ENCODE peak calls at places on chromosome 6, in four cellular contexts. J is WTC11, P is GM12878, W is HepG2. D is an unnamed sample.

GRCh38 chr6:34090495-34090894 is 55.4 kb downstream of the GRM4 start:
- DNase-seq in J (no peak), W (no peak), P (no peak), D (no peak)

GRCh38 chr6:41757931-41758640 is 10.9 kb upstream of the PGC start:
- DNase-seq in P (no peak), J (no peak), W (no peak), D (no peak)

GRCh38 chr6:134517145-134517658 is 199.3 kb upstream of the SGK1 start:
- DNase-seq in W (peak), P (no peak), J (peak), D (no peak)

GRCh38 chr6:17278289-17279061 is 2.7 kb upstream of the RBM24 start:
- DNase-seq in P (no peak), W (peak), J (no peak), D (no peak)

GRCh38 chr6:89610149-89610642 is 28.4 kb downstream of the LYRM2 start:
- DNase-seq in W (peak), J (peak), P (peak), D (peak)

GRCh38 chr6:46410330-46410953 is 80.8 kb downstream of the RCAN2 start:
- DNase-seq in W (peak), J (no peak), P (peak), D (peak)

GRCh38 chr6:53827485-53827884 is 32.7 kb downstream of the LRRC1 start:
- DNase-seq in J (no peak), P (no peak), W (no peak), D (no peak)

GRCh38 chr6:44152533-44152932 is 6.1 kb upstream of the CAPN11 start:
- DNase-seq in W (no peak), P (no peak), J (no peak), D (no peak)

GRCh38 chr6:147222160-147222838 is 18.1 kb downstream of the STXBP5 start:
- DNase-seq in P (no peak), W (peak), J (no peak), D (peak)

GRCh38 chr6:138245751-138246150 is 27.5 kb upstream of the PBOV1 start:
- DNase-seq in P (no peak), W (no peak), J (no peak), D (no peak)

GRCh38 chr6:84773431-84774173 is 9.2 kb upstream of the TBX18 start:
- DNase-seq in P (no peak), W (no peak), J (peak), D (no peak)

GRCh38 chr6:90350689-90351554 is 54.3 kb upstream of the BACH2 start:
- DNase-seq in J (no peak), W (no peak), P (no peak), D (peak)

GRCh38 chr6:36720251-36721141 is 22.9 kb downstream of the RAB44 start:
- DNase-seq in P (no peak), W (no peak), J (no peak), D (no peak)

GRCh38 chr6:48511382-48511781 is 400.4 kb upstream of the PTCHD4 start:
- DNase-seq in P (no peak), W (no peak), J (no peak), D (no peak)

GRCh38 chr6:132650413-132650812 is 8.6 kb downstream of the TAAR1 start:
- DNase-seq in W (no peak), J (no peak), P (no peak), D (no peak)

GRCh38 chr6:150667977-150668716 is 68.5 kb downstream of the PLEKHG1 start:
- DNase-seq in J (no peak), W (peak), P (no peak), D (no peak)

GRCh38 chr6:89828988-89829590 is 591 bp upstream of the CASP8AP2 start:
- DNase-seq in W (no peak), P (no peak), J (no peak), D (no peak)

GRCh38 chr6:130421567-130421966 is 55.8 kb downstream of the TMEM200A start:
- DNase-seq in P (no peak), J (no peak), W (no peak), D (no peak)

GRCh38 chr6:36130672-36131516 is 581 bp downstream of the MAPK13 start:
- DNase-seq in W (peak), P (no peak), J (peak), D (peak)

GRCh38 chr6:19128701-19129100 is 708.5 kb upstream of the ID4 start:
- DNase-seq in J (no peak), W (no peak), P (no peak), D (no peak)

GRCh38 chr6:64732888-64733287 is 974.1 kb downstream of the EYS start:
- DNase-seq in J (no peak), P (no peak), W (peak), D (no peak)

GRCh38 chr6:29834564-29835436 is 7.2 kb downstream of the HLA-G start:
- DNase-seq in W (no peak), J (peak), P (no peak), D (peak)

GRCh38 chr6:114430534-114431124 is 87.8 kb upstream of the HS3ST5 start:
- DNase-seq in W (peak), J (no peak), P (no peak), D (no peak)

GRCh38 chr6:77470983-77471382 is 7.7 kb upstream of the HTR1B start:
- DNase-seq in P (no peak), W (no peak), J (no peak), D (no peak)

GRCh38 chr6:5412017-5412416 is 150.7 kb downstream of the FARS2 start:
- DNase-seq in W (no peak), J (peak), P (no peak), D (no peak)

GRCh38 chr6:56860466-56860865 is 94.4 kb upstream of the BEND6 start:
- DNase-seq in W (no peak), J (no peak), P (no peak), D (no peak)

GRCh38 chr6:43772571-43773049 is 2.6 kb downstream of the VEGFA start:
- DNase-seq in W (peak), P (no peak), J (peak), D (peak)

GRCh38 chr6:121828567-121828966 is 393.1 kb downstream of the GJA1 start:
- DNase-seq in W (no peak), J (no peak), P (no peak), D (no peak)

GRCh38 chr6:98203170-98203806 is 631.1 kb upstream of the POU3F2 start:
- DNase-seq in P (no peak), J (no peak), W (no peak), D (no peak)

GRCh38 chr6:132322398-132322797 is 78.9 kb downstream of the MOXD1 start:
- DNase-seq in W (no peak), P (no peak), J (no peak), D (no peak)

GRCh38 chr6:246349-246748 is 45.9 kb upstream of the DUSP22 start:
- DNase-seq in P (no peak), W (no peak), J (no peak), D (no peak)

GRCh38 chr6:121896771-121897170 is 461.3 kb downstream of the GJA1 start:
- DNase-seq in W (no peak), J (no peak), P (no peak), D (no peak)

GRCh38 chr6:104599821-104600658 is 259.7 kb downstream of the HACE1 start:
- DNase-seq in W (no peak), J (no peak), P (no peak), D (no peak)

GRCh38 chr6:15326072-15326614 is 80.3 kb downstream of the JARID2 start:
- DNase-seq in W (no peak), J (no peak), P (no peak), D (no peak)

GRCh38 chr6:786946-787763 is 94.2 kb upstream of the EXOC2 start:
- DNase-seq in W (peak), P (no peak), J (peak), D (peak)

GRCh38 chr6:108497883-108498282 is 62.8 kb upstream of the FOXO3 start:
- DNase-seq in J (peak), W (peak), P (no peak), D (no peak)

GRCh38 chr6:108489699-108490098 is 71.0 kb upstream of the FOXO3 start:
- DNase-seq in W (no peak), J (no peak), P (no peak), D (no peak)

GRCh38 chr6:108494434-108494833 is 66.3 kb upstream of the FOXO3 start:
- DNase-seq in J (no peak), P (no peak), W (no peak), D (no peak)

DNA sequence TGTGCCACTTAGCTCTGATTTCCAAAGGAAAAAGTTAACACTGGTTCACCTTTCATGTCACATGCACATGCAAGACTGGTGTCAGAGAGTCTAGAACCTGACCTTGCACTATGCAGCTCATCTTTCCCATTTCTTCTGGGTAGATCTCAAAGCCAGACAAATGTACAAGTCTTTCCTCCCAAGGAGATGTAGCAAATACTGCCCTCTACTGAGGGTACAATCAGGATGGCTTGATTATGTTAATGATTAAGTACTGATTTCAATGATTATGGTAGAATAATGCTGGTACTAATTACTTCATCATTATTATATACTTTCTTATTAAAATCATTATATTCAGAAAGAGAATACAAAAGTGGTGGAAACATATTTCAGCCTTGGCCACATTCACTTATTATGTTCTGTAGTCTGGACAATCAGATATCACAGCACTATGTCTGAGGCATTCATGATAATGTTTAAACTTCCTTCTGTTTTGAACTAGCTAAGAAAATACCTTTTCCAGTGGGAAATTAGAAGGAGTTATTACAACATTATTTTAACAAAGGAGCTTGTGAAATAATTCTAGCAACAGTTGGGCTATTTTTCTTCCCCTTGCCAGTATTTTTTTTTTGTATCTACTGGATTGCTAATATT is 68.5 kb upstream of the FOXO3 start:
- DNase-seq in W (peak), J (no peak), P (no peak), D (peak)
- TF ChIP-seq CREM in W (no peak), J (no peak), P (no peak), D (no peak)

GRCh38 chr6:31057426-31058003 is 47.2 kb downstream of the MUC22 start:
- DNase-seq in W (no peak), J (no peak), P (no peak), D (no peak)
- TF ChIP-seq CREM in W (no peak), J (no peak), P (no peak), D (no peak)

DNA sequence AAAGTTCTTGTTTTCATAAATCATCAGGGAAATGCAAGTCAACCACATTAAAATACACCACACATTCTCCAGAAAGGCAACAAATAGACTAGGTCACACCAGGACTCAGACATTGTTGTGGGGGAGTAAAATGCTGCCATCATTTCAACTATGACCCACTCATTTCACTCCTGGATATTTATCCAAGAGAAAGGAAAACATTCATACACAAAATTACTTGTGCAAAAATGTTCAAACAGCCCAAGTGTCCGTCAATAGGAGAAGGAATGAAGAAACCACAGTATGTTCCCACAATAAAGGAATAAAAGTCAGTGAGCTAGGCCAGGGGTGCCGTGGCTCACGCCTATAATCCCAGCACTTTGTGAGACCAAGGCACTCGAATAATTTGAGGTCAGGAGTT is 81.5 kb upstream of the QKI start:
- DNase-seq in W (no peak), J (no peak), P (no peak), D (no peak)
- TF ChIP-seq CREM in W (no peak), J (no peak), P (no peak), D (no peak)

GRCh38 chr6:26122793-26123674 is 35.8 kb downstream of the HFE start:
- DNase-seq in J (peak), W (peak), P (peak), D (peak)
- TF ChIP-seq CREM in J (no peak), W (no peak), P (peak), D (peak)

DNA sequence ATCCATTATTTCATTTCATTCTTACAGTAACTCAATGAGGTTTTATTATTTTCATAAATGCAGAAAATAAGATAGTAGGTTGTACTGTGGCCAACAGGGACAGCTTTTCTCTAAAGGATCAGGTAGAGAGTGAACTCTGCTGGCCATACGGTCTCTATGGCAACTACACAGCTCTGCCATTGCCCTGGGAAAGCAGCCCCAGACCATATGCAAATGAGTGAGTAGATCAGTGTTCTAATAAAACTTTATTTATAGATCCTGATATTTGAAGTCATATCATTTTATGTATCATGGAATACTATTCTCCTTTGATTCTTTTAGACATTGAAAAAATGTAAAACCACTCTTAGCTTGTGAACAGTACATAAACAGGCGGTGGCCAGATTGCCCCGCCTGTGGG is 192.5 kb upstream of the RREB1 start:
- DNase-seq in P (no peak), W (no peak), J (no peak), D (peak)
- TF ChIP-seq CREM in P (no peak), W (no peak), J (no peak), D (no peak)

GRCh38 chr6:168995526-168996100 is 258.0 kb downstream of the THBS2 start:
- DNase-seq in W (no peak), J (no peak), P (no peak), D (no peak)

GRCh38 chr6:168994966-168995365 is 258.7 kb downstream of the THBS2 start:
- DNase-seq in J (no peak), W (no peak), P (no peak), D (no peak)

GRCh38 chr6:169000022-169000421 is 253.6 kb downstream of the THBS2 start:
- DNase-seq in P (no peak), J (no peak), W (no peak), D (no peak)

GRCh38 chr6:168996106-168996505 is 257.5 kb downstream of the THBS2 start:
- DNase-seq in P (no peak), W (no peak), J (no peak), D (no peak)

GRCh38 chr6:168999392-168999791 is 254.3 kb downstream of the THBS2 start:
- DNase-seq in W (no peak), P (no peak), J (no peak), D (no peak)
- TF ChIP-seq CREM in W (no peak), P (no peak), J (no peak), D (no peak)

GRCh38 chr6:157453131-157453530 is 72.1 kb downstream of the ZDHHC14 start:
- DNase-seq in P (no peak), J (no peak), W (no peak), D (no peak)

GRCh38 chr6:157452096-157452495 is 71.1 kb downstream of the ZDHHC14 start:
- DNase-seq in J (no peak), W (no peak), P (no peak), D (no peak)

GRCh38 chr6:157447735-157448134 is 66.7 kb downstream of the ZDHHC14 start:
- DNase-seq in J (no peak), W (no peak), P (no peak), D (no peak)

GRCh38 chr6:157445277-157445676 is 64.3 kb downstream of the ZDHHC14 start:
- DNase-seq in W (no peak), J (no peak), P (no peak), D (no peak)

GRCh38 chr6:157449610-157450009 is 68.6 kb downstream of the ZDHHC14 start:
- DNase-seq in J (no peak), P (no peak), W (no peak), D (no peak)
- TF ChIP-seq CREM in J (no peak), P (no peak), W (no peak), D (no peak)

D was measured in K562.